ENCODE peak calls at places on chromosome 14, in nine cellular contexts. One of them, this sample, is unnamed.

GRCh38 chr14:91872011-91872476 is 4.7 kb upstream of the TC2N start:
- DNase-seq in B cell: peak; percentile 53
- DNase-seq in epithelial cell of proximal tubule: no peak
- DNase-seq in cardiac muscle cell: no peak
- DNase-seq in RWPE2: no peak
- DNase-seq in natural killer cell: no peak
- DNase-seq in transverse colon: no peak
- DNase-seq in WERI-Rb-1: no peak
- DNase-seq in choroid plexus epithelial cell: peak; percentile 31
- DNase-seq in this sample: no peak

GRCh38 chr14:49612251-49612650 is 8.2 kb downstream of the RPL36AL start:
- DNase-seq in B cell: no peak
- DNase-seq in epithelial cell of proximal tubule: no peak
- DNase-seq in cardiac muscle cell: no peak
- DNase-seq in RWPE2: no peak
- DNase-seq in natural killer cell: no peak
- DNase-seq in transverse colon: no peak
- DNase-seq in WERI-Rb-1: no peak
- DNase-seq in choroid plexus epithelial cell: no peak
- DNase-seq in this sample: no peak

GRCh38 chr14:58098507-58098906 is 53.5 kb downstream of the ARMH4 start:
- DNase-seq in B cell: no peak
- DNase-seq in epithelial cell of proximal tubule: no peak
- DNase-seq in cardiac muscle cell: no peak
- DNase-seq in RWPE2: no peak
- DNase-seq in natural killer cell: no peak
- DNase-seq in transverse colon: peak; percentile 10
- DNase-seq in WERI-Rb-1: no peak
- DNase-seq in choroid plexus epithelial cell: no peak
- DNase-seq in this sample: no peak

GRCh38 chr14:103292426-103293374 is 41.3 kb upstream of the EIF5 start:
- DNase-seq in B cell: peak; percentile 67
- DNase-seq in epithelial cell of proximal tubule: no peak
- DNase-seq in cardiac muscle cell: peak; percentile 75
- DNase-seq in RWPE2: no peak
- DNase-seq in natural killer cell: peak; percentile 64
- DNase-seq in transverse colon: peak; percentile 84
- DNase-seq in WERI-Rb-1: peak; percentile 76
- DNase-seq in choroid plexus epithelial cell: peak; percentile 74
- DNase-seq in this sample: peak; percentile 88

GRCh38 chr14:96162265-96162664 is 42.4 kb upstream of the BDKRB2 start:
- DNase-seq in B cell: no peak
- DNase-seq in epithelial cell of proximal tubule: no peak
- DNase-seq in cardiac muscle cell: no peak
- DNase-seq in RWPE2: no peak
- DNase-seq in natural killer cell: no peak
- DNase-seq in transverse colon: no peak
- DNase-seq in WERI-Rb-1: no peak
- DNase-seq in choroid plexus epithelial cell: peak; percentile 57
- DNase-seq in this sample: no peak

GRCh38 chr14:56811596-56812363 is 1.5 kb upstream of the OTX2 start:
- DNase-seq in B cell: no peak
- DNase-seq in epithelial cell of proximal tubule: no peak
- DNase-seq in cardiac muscle cell: no peak
- DNase-seq in RWPE2: no peak
- DNase-seq in natural killer cell: no peak
- DNase-seq in transverse colon: no peak
- DNase-seq in WERI-Rb-1: peak; percentile 87
- DNase-seq in choroid plexus epithelial cell: no peak
- DNase-seq in this sample: no peak

GRCh38 chr14:76763362-76764041 is 2.2 kb downstream of the VASH1 start:
- DNase-seq in B cell: no peak
- DNase-seq in epithelial cell of proximal tubule: no peak
- DNase-seq in cardiac muscle cell: no peak
- DNase-seq in RWPE2: no peak
- DNase-seq in natural killer cell: no peak
- DNase-seq in transverse colon: no peak
- DNase-seq in WERI-Rb-1: no peak
- DNase-seq in choroid plexus epithelial cell: no peak
- DNase-seq in this sample: no peak

GRCh38 chr14:95935228-95935822 is 58.7 kb downstream of the TUNAR start:
- DNase-seq in B cell: no peak
- DNase-seq in epithelial cell of proximal tubule: no peak
- DNase-seq in cardiac muscle cell: peak; percentile 37
- DNase-seq in RWPE2: no peak
- DNase-seq in natural killer cell: no peak
- DNase-seq in transverse colon: no peak
- DNase-seq in WERI-Rb-1: no peak
- DNase-seq in choroid plexus epithelial cell: peak; percentile 40
- DNase-seq in this sample: no peak

GRCh38 chr14:102786758-102787157 is 9.5 kb downstream of the TRAF3 start:
- DNase-seq in B cell: no peak
- DNase-seq in epithelial cell of proximal tubule: no peak
- DNase-seq in cardiac muscle cell: no peak
- DNase-seq in RWPE2: no peak
- DNase-seq in natural killer cell: no peak
- DNase-seq in transverse colon: no peak
- DNase-seq in WERI-Rb-1: no peak
- DNase-seq in choroid plexus epithelial cell: peak; percentile 38
- DNase-seq in this sample: no peak

GRCh38 chr14:55352201-55352600 is 59.4 kb downstream of the ATG14 start:
- DNase-seq in B cell: no peak
- DNase-seq in epithelial cell of proximal tubule: no peak
- DNase-seq in cardiac muscle cell: no peak
- DNase-seq in RWPE2: no peak
- DNase-seq in natural killer cell: no peak
- DNase-seq in transverse colon: no peak
- DNase-seq in WERI-Rb-1: no peak
- DNase-seq in choroid plexus epithelial cell: no peak
- DNase-seq in this sample: no peak

GRCh38 chr14:45249847-45250575 is 3.0 kb downstream of the MIS18BP1 start:
- DNase-seq in B cell: no peak
- DNase-seq in epithelial cell of proximal tubule: no peak
- DNase-seq in cardiac muscle cell: peak; percentile 95
- DNase-seq in RWPE2: no peak
- DNase-seq in natural killer cell: no peak
- DNase-seq in transverse colon: no peak
- DNase-seq in WERI-Rb-1: no peak
- DNase-seq in choroid plexus epithelial cell: peak; percentile 96
- DNase-seq in this sample: no peak

GRCh38 chr14:63212776-63213500 is 8.7 kb downstream of the RHOJ start:
- DNase-seq in B cell: no peak
- DNase-seq in epithelial cell of proximal tubule: no peak
- DNase-seq in cardiac muscle cell: no peak
- DNase-seq in RWPE2: no peak
- DNase-seq in natural killer cell: no peak
- DNase-seq in transverse colon: no peak
- DNase-seq in WERI-Rb-1: no peak
- DNase-seq in choroid plexus epithelial cell: no peak
- DNase-seq in this sample: no peak

GRCh38 chr14:104877806-104878550 is 12.9 kb downstream of the CEP170B start:
- DNase-seq in B cell: no peak
- DNase-seq in epithelial cell of proximal tubule: no peak
- DNase-seq in cardiac muscle cell: no peak
- DNase-seq in RWPE2: no peak
- DNase-seq in natural killer cell: no peak
- DNase-seq in transverse colon: no peak
- DNase-seq in WERI-Rb-1: no peak
- DNase-seq in choroid plexus epithelial cell: no peak
- DNase-seq in this sample: peak; percentile 12

GRCh38 chr14:63478024-63478423 is 65.2 kb downstream of the PPP2R5E start:
- DNase-seq in B cell: peak; percentile 57
- DNase-seq in epithelial cell of proximal tubule: no peak
- DNase-seq in cardiac muscle cell: no peak
- DNase-seq in RWPE2: no peak
- DNase-seq in natural killer cell: no peak
- DNase-seq in transverse colon: no peak
- DNase-seq in WERI-Rb-1: no peak
- DNase-seq in choroid plexus epithelial cell: no peak
- DNase-seq in this sample: no peak

GRCh38 chr14:57189070-57189469 is 79.6 kb downstream of the EXOC5 start:
- DNase-seq in B cell: no peak
- DNase-seq in epithelial cell of proximal tubule: no peak
- DNase-seq in cardiac muscle cell: peak; percentile 45
- DNase-seq in RWPE2: no peak
- DNase-seq in natural killer cell: no peak
- DNase-seq in transverse colon: no peak
- DNase-seq in WERI-Rb-1: peak; percentile 25
- DNase-seq in choroid plexus epithelial cell: peak; percentile 54
- DNase-seq in this sample: no peak

GRCh38 chr14:69519701-69520100 is 35.2 kb downstream of the PLEKHD1 start:
- DNase-seq in B cell: no peak
- DNase-seq in epithelial cell of proximal tubule: no peak
- DNase-seq in cardiac muscle cell: no peak
- DNase-seq in RWPE2: peak; percentile 11
- DNase-seq in natural killer cell: no peak
- DNase-seq in transverse colon: no peak
- DNase-seq in WERI-Rb-1: no peak
- DNase-seq in choroid plexus epithelial cell: no peak
- DNase-seq in this sample: no peak

DNA sequence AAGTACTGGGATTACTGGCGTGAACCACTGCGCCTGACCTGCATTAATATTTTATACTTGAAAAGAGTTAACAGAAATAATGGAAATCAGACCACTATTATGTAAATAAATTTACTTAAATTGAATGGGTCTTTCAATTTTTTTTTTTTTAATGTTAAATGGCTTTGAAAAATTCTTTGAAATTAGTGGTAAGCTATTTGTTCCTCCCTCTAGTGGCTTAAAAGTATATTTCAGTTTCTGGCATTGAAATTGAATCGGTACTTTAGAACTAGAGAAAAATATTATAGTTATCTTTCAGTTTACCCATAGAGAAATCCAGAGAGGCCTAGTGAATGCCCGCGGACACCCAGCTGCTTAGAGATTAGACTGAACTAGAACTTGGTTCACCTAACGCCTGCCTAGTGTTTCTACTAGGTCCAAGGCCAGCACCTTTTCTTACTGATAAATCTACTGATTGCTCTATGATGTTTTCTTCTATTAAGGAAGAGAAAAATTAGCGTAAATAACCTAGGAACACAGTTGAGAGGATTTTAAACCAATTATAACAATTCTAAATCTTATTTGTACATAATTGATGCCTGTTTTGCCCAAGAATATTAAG is 106.5 kb downstream of the EML1 start:
- DNase-seq in B cell: no peak
- DNase-seq in epithelial cell of proximal tubule: no peak
- DNase-seq in cardiac muscle cell: peak; percentile 52
- DNase-seq in RWPE2: no peak
- DNase-seq in natural killer cell: no peak
- DNase-seq in transverse colon: no peak
- DNase-seq in WERI-Rb-1: no peak
- DNase-seq in choroid plexus epithelial cell: peak; percentile 66
- DNase-seq in this sample: no peak
- TF ChIP-seq CTCF in B cell: peak; percentile 78
- TF ChIP-seq CTCF in epithelial cell of proximal tubule: peak; percentile 43
- TF ChIP-seq CTCF in cardiac muscle cell: peak; percentile 56
- TF ChIP-seq CTCF in RWPE2: peak; percentile 86
- TF ChIP-seq CTCF in natural killer cell: peak; percentile 55
- TF ChIP-seq CTCF in transverse colon: peak; percentile 68
- TF ChIP-seq CTCF in WERI-Rb-1: no peak
- TF ChIP-seq CTCF in choroid plexus epithelial cell: peak; percentile 58
- TF ChIP-seq CTCF in this sample: peak; percentile 93

DNA sequence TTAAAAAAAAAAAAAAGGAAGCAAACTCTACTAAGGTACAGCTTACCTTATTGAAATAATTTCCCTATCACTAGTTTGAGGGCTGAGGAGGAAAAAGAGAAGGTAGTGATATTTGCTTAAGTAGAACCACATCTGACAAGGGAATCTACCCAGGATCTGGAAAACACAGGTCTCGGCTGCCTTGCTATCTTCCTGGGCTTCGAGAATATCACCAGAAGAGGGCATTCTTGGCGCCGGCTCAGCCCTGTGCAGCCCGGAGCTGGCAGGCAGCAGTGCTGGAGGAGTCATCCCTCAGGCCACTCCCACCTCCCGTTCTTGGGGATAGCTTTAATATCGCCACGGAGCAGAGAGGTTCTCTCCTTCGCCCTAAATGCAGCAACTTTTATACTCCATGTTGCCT is 1181.2 kb downstream of the VRK1 start:
- DNase-seq in B cell: no peak
- DNase-seq in epithelial cell of proximal tubule: peak; percentile 35
- DNase-seq in cardiac muscle cell: no peak
- DNase-seq in RWPE2: peak; percentile 90
- DNase-seq in natural killer cell: no peak
- DNase-seq in transverse colon: peak; percentile 78
- DNase-seq in WERI-Rb-1: peak; percentile 62
- DNase-seq in choroid plexus epithelial cell: peak; percentile 0
- DNase-seq in this sample: peak; percentile 56
- TF ChIP-seq CTCF in B cell: no peak
- TF ChIP-seq CTCF in epithelial cell of proximal tubule: peak; percentile 58
- TF ChIP-seq CTCF in cardiac muscle cell: no peak
- TF ChIP-seq CTCF in RWPE2: peak; percentile 90
- TF ChIP-seq CTCF in natural killer cell: no peak
- TF ChIP-seq CTCF in transverse colon: peak; percentile 29
- TF ChIP-seq CTCF in WERI-Rb-1: peak; percentile 49
- TF ChIP-seq CTCF in choroid plexus epithelial cell: no peak
- TF ChIP-seq CTCF in this sample: no peak

GRCh38 chr14:36313898-36314297 is 6.5 kb downstream of the MBIP start:
- DNase-seq in B cell: no peak
- DNase-seq in epithelial cell of proximal tubule: no peak
- DNase-seq in cardiac muscle cell: peak; percentile 10
- DNase-seq in RWPE2: no peak
- DNase-seq in natural killer cell: no peak
- DNase-seq in transverse colon: no peak
- DNase-seq in WERI-Rb-1: no peak
- DNase-seq in choroid plexus epithelial cell: peak; percentile 40
- DNase-seq in this sample: no peak
- TF ChIP-seq CTCF in B cell: no peak
- TF ChIP-seq CTCF in epithelial cell of proximal tubule: peak; percentile 35
- TF ChIP-seq CTCF in cardiac muscle cell: no peak
- TF ChIP-seq CTCF in RWPE2: peak; percentile 20
- TF ChIP-seq CTCF in natural killer cell: no peak
- TF ChIP-seq CTCF in transverse colon: no peak
- TF ChIP-seq CTCF in WERI-Rb-1: no peak
- TF ChIP-seq CTCF in choroid plexus epithelial cell: peak; percentile 29
- TF ChIP-seq CTCF in this sample: no peak

GRCh38 chr14:37251778-37252177 is 54.0 kb downstream of the MIPOL1 start:
- DNase-seq in B cell: no peak
- DNase-seq in epithelial cell of proximal tubule: no peak
- DNase-seq in cardiac muscle cell: no peak
- DNase-seq in RWPE2: no peak
- DNase-seq in natural killer cell: no peak
- DNase-seq in transverse colon: no peak
- DNase-seq in WERI-Rb-1: no peak
- DNase-seq in choroid plexus epithelial cell: no peak
- DNase-seq in this sample: no peak
- TF ChIP-seq CTCF in B cell: no peak
- TF ChIP-seq CTCF in epithelial cell of proximal tubule: no peak
- TF ChIP-seq CTCF in cardiac muscle cell: peak; percentile 2
- TF ChIP-seq CTCF in RWPE2: peak; percentile 75
- TF ChIP-seq CTCF in natural killer cell: no peak
- TF ChIP-seq CTCF in transverse colon: peak; percentile 13
- TF ChIP-seq CTCF in WERI-Rb-1: no peak
- TF ChIP-seq CTCF in choroid plexus epithelial cell: no peak
- TF ChIP-seq CTCF in this sample: no peak

This sample was measured in mesothelial cell of epicardium.